ENCODE peak calls at places on chromosomes 1 and 21, in five cellular contexts. T is Peyer's patch; G is tibial nerve; D is mesendoderm; E is CD8-positive, alpha-beta memory T cell. Y is an unnamed sample.

GRCh38 chr1:75423136-75423535 is 187.8 kb downstream of the SLC44A5 start:
- DNase-seq in T (no peak), G (no peak), D (no peak), E (no peak), Y (no peak)

GRCh38 chr1:43982798-43983197 is 3.8 kb downstream of the B4GALT2 start:
- DNase-seq in T (no peak), G (no peak), D (no peak), E (no peak), Y (no peak)

GRCh38 chr1:230268371-230269170 is 157.6 kb downstream of the PGBD5 start:
- DNase-seq in T (no peak), G (no peak), D (peak; percentile 84), E (no peak), Y (no peak)

GRCh38 chr1:206568256-206568655 is 44.0 kb downstream of the EIF2D start:
- DNase-seq in T (no peak), G (no peak), D (no peak), E (no peak), Y (no peak)

GRCh38 chr1:23562138-23562819 is 3.0 kb upstream of the ID3 start:
- DNase-seq in T (peak; percentile 84), G (peak; percentile 94), D (peak; percentile 99), E (peak; percentile 46), Y (no peak)

GRCh38 chr1:193156117-193156825 is 30.1 kb downstream of the B3GALT2 start:
- DNase-seq in T (no peak), G (no peak), D (no peak), E (no peak), Y (no peak)

GRCh38 chr1:67674260-67675011 is 10.6 kb upstream of the GADD45A start:
- DNase-seq in T (peak; percentile 30), G (no peak), D (no peak), E (peak; percentile 82), Y (no peak)

GRCh38 chr1:167082511-167083027 is 7.6 kb downstream of the GPA33 start:
- DNase-seq in T (no peak), G (no peak), D (no peak), E (no peak), Y (no peak)

DNA sequence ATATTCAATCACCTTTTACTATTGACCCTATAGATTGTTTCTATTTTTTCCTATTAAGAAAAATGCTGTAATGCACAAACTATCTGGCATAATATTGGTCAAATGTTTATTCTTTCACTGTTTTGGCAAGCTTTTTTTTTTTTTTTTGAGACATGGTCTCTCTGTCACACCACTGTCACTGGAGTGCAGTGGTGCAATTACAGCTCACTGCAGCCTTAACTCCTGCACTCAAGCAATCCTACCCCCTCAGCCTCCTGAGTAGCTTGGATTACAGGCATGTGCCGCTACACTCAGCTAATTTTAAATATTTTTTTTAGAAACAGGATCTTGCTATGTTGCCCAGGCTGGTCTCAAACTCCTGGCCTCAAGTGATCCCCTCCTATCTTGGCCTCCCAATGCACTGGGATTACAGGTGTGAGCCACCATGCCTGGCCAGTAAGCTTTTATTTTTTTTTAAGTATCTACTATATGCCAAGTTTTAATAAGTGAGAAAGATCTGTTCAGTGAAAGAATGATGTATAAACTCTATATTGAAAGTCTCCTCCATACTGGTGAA is 3.4 kb downstream of the CDC7 start:
- DNase-seq in T (no peak), G (no peak), D (no peak), E (no peak), Y (no peak)
- H3K4me3 ChIP-seq in T (no peak overlapping the region), G (no peak overlapping the region), D (no peak overlapping the region), E (no peak overlapping the region), Y (no peak overlapping the region)

GRCh38 chr21:34018185-34018584 is 55.2 kb upstream of the MRPS6 start:
- DNase-seq in T (no peak), G (no peak), D (no peak), E (no peak), Y (no peak)
- H3K27ac ChIP-seq in T (no peak overlapping the region), G (no peak overlapping the region), D (no peak overlapping the region), E (no peak overlapping the region), Y (no peak overlapping the region)

GRCh38 chr21:23861908-23862504 is 1745.3 kb downstream of the MRPL39 start:
- DNase-seq in T (no peak), G (no peak), D (no peak), E (peak; percentile 15), Y (no peak)
- H3K4me3 ChIP-seq in T (no peak overlapping the region), G (no peak overlapping the region), D (no peak overlapping the region), E (no peak overlapping the region), Y (no peak overlapping the region)

DNA sequence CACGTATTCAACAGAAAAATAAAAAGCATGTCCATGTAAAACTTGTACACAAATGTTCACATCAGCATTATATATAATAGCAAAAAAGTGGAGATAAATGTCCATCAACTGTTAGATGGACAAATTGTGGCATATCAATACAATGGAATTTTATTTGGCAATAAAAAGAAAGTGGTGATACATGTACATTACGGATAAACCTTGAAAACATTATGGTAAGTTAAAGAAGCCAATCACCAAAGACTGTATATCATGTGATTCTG is 76.9 kb downstream of the EIF4G3 start:
- DNase-seq in T (no peak), G (no peak), D (no peak), E (no peak), Y (no peak)
- H3K27ac ChIP-seq in T (no peak overlapping the region), G (no peak overlapping the region), D (no peak overlapping the region), E (no peak overlapping the region), Y (no peak overlapping the region)

GRCh38 chr1:19273106-19273843 is 15.3 kb downstream of the AKR7A3 start:
- DNase-seq in T (no peak), G (no peak), D (no peak), E (no peak), Y (no peak)

GRCh38 chr1:19272064-19272463 is 16.5 kb downstream of the AKR7A3 start:
- DNase-seq in T (no peak), G (no peak), D (no peak), E (no peak), Y (no peak)

GRCh38 chr1:19274636-19275035 is 13.9 kb downstream of the AKR7A3 start:
- DNase-seq in T (no peak), G (no peak), D (no peak), E (no peak), Y (no peak)
- H3K4me3 ChIP-seq in T (peak overlapping the region; percentile 42), G (no peak overlapping the region), D (no peak overlapping the region), E (no peak overlapping the region), Y (no peak overlapping the region)

GRCh38 chr1:85607913-85608250 is 27.3 kb downstream of the CCN1 start:
- DNase-seq in T (no peak), G (no peak), D (no peak), E (no peak), Y (no peak)

GRCh38 chr1:85604598-85604997 is 24.0 kb downstream of the CCN1 start:
- DNase-seq in T (no peak), G (no peak), D (no peak), E (no peak), Y (no peak)

GRCh38 chr1:85607126-85607912 is 26.8 kb downstream of the CCN1 start:
- DNase-seq in T (no peak), G (no peak), D (peak; percentile 100), E (no peak), Y (no peak)

GRCh38 chr1:85606414-85606800 is 25.8 kb downstream of the CCN1 start:
- DNase-seq in T (no peak), G (no peak), D (peak; percentile 43), E (no peak), Y (no peak)

GRCh38 chr1:85605519-85606413 is 25.2 kb downstream of the CCN1 start:
- DNase-seq in T (no peak), G (no peak), D (no peak), E (no peak), Y (no peak)
- H3K27ac ChIP-seq in T (no peak overlapping the region), G (no peak overlapping the region), D (no peak overlapping the region), E (no peak overlapping the region), Y (no peak overlapping the region)

GRCh38 chr1:111592389-111593361 is 26.9 kb upstream of the RAP1A start:
- DNase-seq in T (peak; percentile 87), G (peak; percentile 78), D (peak; percentile 92), E (peak; percentile 61), Y (peak; percentile 86)
- H3K4me3 ChIP-seq in T (no peak overlapping the region), G (no peak overlapping the region), D (no peak overlapping the region), E (peak overlapping the region; percentile 17), Y (no peak overlapping the region)

GRCh38 chr1:223700942-223701637 is 11.2 kb upstream of the CAPN2 start:
- DNase-seq in T (no peak), G (no peak), D (peak; percentile 94), E (no peak), Y (no peak)

GRCh38 chr1:223695941-223696340 is 16.4 kb upstream of the CAPN2 start:
- DNase-seq in T (no peak), G (no peak), D (no peak), E (no peak), Y (no peak)

GRCh38 chr1:223702735-223703667 is 9.3 kb upstream of the CAPN2 start:
- DNase-seq in T (no peak), G (no peak), D (no peak), E (no peak), Y (no peak)

GRCh38 chr1:223703668-223704013 is 8.7 kb upstream of the CAPN2 start:
- DNase-seq in T (no peak), G (no peak), D (no peak), E (no peak), Y (no peak)

GRCh38 chr1:223700388-223700918 is 11.9 kb upstream of the CAPN2 start:
- DNase-seq in T (no peak), G (no peak), D (peak; percentile 40), E (no peak), Y (no peak)
- H3K27ac ChIP-seq in T (peak overlapping the region; percentile 62), G (peak overlapping the region; percentile 84), D (peak overlapping the region; percentile 93), E (peak overlapping the region; percentile 28), Y (no peak overlapping the region)

DNA sequence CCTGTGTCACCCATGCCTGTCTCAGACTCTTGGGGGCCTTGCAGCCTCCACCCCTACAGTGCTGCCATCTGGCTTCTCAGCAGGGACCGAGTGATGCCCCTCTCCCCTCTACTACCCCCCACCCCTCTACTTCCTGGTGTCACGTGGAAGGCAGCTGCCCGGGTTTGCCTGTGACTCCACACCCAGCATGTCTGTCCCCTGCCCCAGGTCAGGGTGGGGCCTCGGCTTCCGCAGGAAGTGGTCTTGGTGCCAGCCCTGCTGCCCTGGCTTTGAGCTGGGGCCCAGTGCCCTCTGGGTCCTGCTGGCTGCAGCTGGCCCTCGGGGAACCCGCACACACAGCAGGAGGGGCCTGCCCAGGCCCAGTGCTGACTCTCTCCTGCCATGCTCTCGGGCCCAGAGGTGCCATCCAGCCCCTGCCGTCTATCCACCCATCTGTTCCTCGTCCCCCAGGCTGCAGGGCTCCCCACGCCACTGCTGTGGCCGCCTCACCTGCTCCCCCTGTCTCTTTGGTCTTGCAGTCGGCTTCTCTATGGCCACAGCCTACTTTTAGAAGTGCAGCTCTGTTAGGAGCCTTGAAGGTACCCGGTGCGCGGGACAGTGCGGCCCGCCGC is 24.0 kb downstream of the PLCH2 start:
- DNase-seq in T (peak; percentile 43), G (no peak), D (no peak), E (no peak), Y (no peak)
- H3K4me3 ChIP-seq in T (no peak overlapping the region), G (no peak overlapping the region), D (no peak overlapping the region), E (no peak overlapping the region), Y (peak overlapping the region; percentile 4)

Y was measured in effector memory CD4-positive, alpha-beta T cell.